ENCODE peak calls at places on chromosomes 4 and X, in five cellular contexts. T, R, U, S and P are unnamed samples.

GRCh38 chr4:145815626-145816025 is 123.0 kb downstream of the ZNF827 start:
- DNase-seq in R (no peak), U (no peak), S (no peak), T (no peak), P (no peak)

GRCh38 chrX:12617241-12617640 is 174.0 kb upstream of the PRPS2 start:
- DNase-seq in U (no peak), S (no peak), R (no peak), T (no peak), P (no peak)

GRCh38 chr4:179110356-179110755 is 1668.1 kb upstream of the AGA start:
- DNase-seq in R (no peak), U (no peak), T (no peak), S (no peak), P (no peak)

GRCh38 chr4:159296061-159296460 is 193.2 kb downstream of the RAPGEF2 start:
- DNase-seq in R (no peak), S (no peak), U (no peak), T (no peak), P (no peak)

GRCh38 chr4:8911311-8912088 is 39.9 kb upstream of the HMX1 start:
- DNase-seq in R (no peak), U (no peak), S (no peak), T (no peak), P (no peak)

GRCh38 chr4:182126096-182126495 is 117.1 kb upstream of the TENM3 start:
- DNase-seq in S (no peak), T (peak), R (no peak), U (no peak), P (no peak)

GRCh38 chr4:57410331-57411052 is 300.3 kb upstream of the IGFBP7 start:
- DNase-seq in U (peak), T (no peak), S (no peak), R (no peak), P (no peak)

GRCh38 chr4:150289198-150289597 is 211.0 kb downstream of the DCLK2 start:
- DNase-seq in U (no peak), R (no peak), T (no peak), S (no peak), P (no peak)

GRCh38 chr4:150769235-150769634 is 187.3 kb downstream of the MAB21L2 start:
- DNase-seq in T (no peak), R (no peak), S (no peak), U (no peak), P (no peak)

GRCh38 chr4:185541251-185541671 is 6.0 kb upstream of the PDLIM3 start:
- DNase-seq in S (no peak), R (peak), U (no peak), T (no peak), P (no peak)

GRCh38 chrX:100948557-100948956 is 19.8 kb upstream of the XKRX start:
- DNase-seq in S (no peak), T (no peak), R (no peak), U (no peak), P (no peak)

GRCh38 chr4:181006509-181007290 is 1236.5 kb upstream of the TENM3 start:
- DNase-seq in T (no peak), U (no peak), S (no peak), R (no peak), P (no peak)

GRCh38 chrX:70038515-70038914 is 11.2 kb downstream of the AWAT2 start:
- DNase-seq in R (no peak), S (no peak), U (no peak), T (no peak), P (no peak)

GRCh38 chrX:23228454-23228853 is 106.2 kb upstream of the PTCHD1 start:
- DNase-seq in T (no peak), S (no peak), U (no peak), R (no peak), P (no peak)

GRCh38 chr4:40152642-40153041 is 44.2 kb upstream of the RHOH start:
- DNase-seq in S (no peak), U (no peak), R (no peak), T (no peak), P (peak)